ENCODE peak calls at places on chromosomes 11 and 22, in eight cellular contexts. One of them, this sample, is unnamed.

GRCh38 chr11:8832571-8833260 is 78.3 kb upstream of the AKIP1 start:
- DNase-seq in CD8-positive, alpha-beta T cell: no peak
- DNase-seq in MM.1S: peak
- DNase-seq in GM13977: peak
- DNase-seq in lower lobe of right lung: peak
- DNase-seq in fibroblast of mammary gland: peak
- DNase-seq in tibial nerve: no peak
- DNase-seq in AG04450: peak
- DNase-seq in this sample: peak

GRCh38 chr11:105609341-105609781 is 512 bp upstream of the GRIA4 start:
- DNase-seq in CD8-positive, alpha-beta T cell: no peak
- DNase-seq in MM.1S: peak
- DNase-seq in GM13977: peak
- DNase-seq in lower lobe of right lung: no peak
- DNase-seq in fibroblast of mammary gland: peak
- DNase-seq in tibial nerve: no peak
- DNase-seq in AG04450: no peak
- DNase-seq in this sample: no peak

GRCh38 chr11:124758355-124759267 is 3.5 kb downstream of the ESAM start:
- DNase-seq in CD8-positive, alpha-beta T cell: peak
- DNase-seq in MM.1S: peak
- DNase-seq in GM13977: peak
- DNase-seq in lower lobe of right lung: peak
- DNase-seq in fibroblast of mammary gland: peak
- DNase-seq in tibial nerve: no peak
- DNase-seq in AG04450: no peak
- DNase-seq in this sample: peak

GRCh38 chr22:29670615-29671014 is 49.2 kb upstream of the CABP7 start:
- DNase-seq in CD8-positive, alpha-beta T cell: no peak
- DNase-seq in MM.1S: no peak
- DNase-seq in GM13977: no peak
- DNase-seq in lower lobe of right lung: no peak
- DNase-seq in fibroblast of mammary gland: no peak
- DNase-seq in tibial nerve: no peak
- DNase-seq in AG04450: no peak
- DNase-seq in this sample: no peak

GRCh38 chr11:83819936-83820549 is 533.9 kb upstream of the CCDC90B start:
- DNase-seq in CD8-positive, alpha-beta T cell: no peak
- DNase-seq in MM.1S: peak
- DNase-seq in GM13977: peak
- DNase-seq in lower lobe of right lung: no peak
- DNase-seq in fibroblast of mammary gland: peak
- DNase-seq in tibial nerve: no peak
- DNase-seq in AG04450: peak
- DNase-seq in this sample: peak

GRCh38 chr11:89136606-89137005 is 41.1 kb upstream of the TYR start:
- DNase-seq in CD8-positive, alpha-beta T cell: no peak
- DNase-seq in MM.1S: no peak
- DNase-seq in GM13977: no peak
- DNase-seq in lower lobe of right lung: no peak
- DNase-seq in fibroblast of mammary gland: no peak
- DNase-seq in tibial nerve: no peak
- DNase-seq in AG04450: no peak
- DNase-seq in this sample: no peak

GRCh38 chr11:15615412-15616096 is 500.8 kb downstream of the INSC start:
- DNase-seq in CD8-positive, alpha-beta T cell: no peak
- DNase-seq in MM.1S: no peak
- DNase-seq in GM13977: no peak
- DNase-seq in lower lobe of right lung: no peak
- DNase-seq in fibroblast of mammary gland: no peak
- DNase-seq in tibial nerve: no peak
- DNase-seq in AG04450: no peak
- DNase-seq in this sample: no peak

GRCh38 chr11:73053964-73054363 is 88.2 kb downstream of the FCHSD2 start:
- DNase-seq in CD8-positive, alpha-beta T cell: no peak
- DNase-seq in MM.1S: no peak
- DNase-seq in GM13977: no peak
- DNase-seq in lower lobe of right lung: no peak
- DNase-seq in fibroblast of mammary gland: no peak
- DNase-seq in tibial nerve: no peak
- DNase-seq in AG04450: no peak
- DNase-seq in this sample: no peak

GRCh38 chr11:45158210-45158644 is 11.8 kb downstream of the PRDM11 start:
- DNase-seq in CD8-positive, alpha-beta T cell: no peak
- DNase-seq in MM.1S: no peak
- DNase-seq in GM13977: no peak
- DNase-seq in lower lobe of right lung: peak
- DNase-seq in fibroblast of mammary gland: no peak
- DNase-seq in tibial nerve: no peak
- DNase-seq in AG04450: no peak
- DNase-seq in this sample: no peak

GRCh38 chr11:130181295-130182272 is 22.0 kb downstream of the ST14 start:
- DNase-seq in CD8-positive, alpha-beta T cell: no peak
- DNase-seq in MM.1S: peak
- DNase-seq in GM13977: no peak
- DNase-seq in lower lobe of right lung: no peak
- DNase-seq in fibroblast of mammary gland: peak
- DNase-seq in tibial nerve: no peak
- DNase-seq in AG04450: peak
- DNase-seq in this sample: peak

GRCh38 chr11:94933225-94934130 is 39.9 kb downstream of the CWC15 start:
- DNase-seq in CD8-positive, alpha-beta T cell: no peak
- DNase-seq in MM.1S: no peak
- DNase-seq in GM13977: no peak
- DNase-seq in lower lobe of right lung: no peak
- DNase-seq in fibroblast of mammary gland: peak
- DNase-seq in tibial nerve: no peak
- DNase-seq in AG04450: peak
- DNase-seq in this sample: peak

GRCh38 chr11:76159983-76160661 is 46.2 kb downstream of the WNT11 start:
- DNase-seq in CD8-positive, alpha-beta T cell: no peak
- DNase-seq in MM.1S: no peak
- DNase-seq in GM13977: peak
- DNase-seq in lower lobe of right lung: peak
- DNase-seq in fibroblast of mammary gland: no peak
- DNase-seq in tibial nerve: no peak
- DNase-seq in AG04450: no peak
- DNase-seq in this sample: no peak

GRCh38 chr11:3129181-3129590 is 35.9 kb downstream of the OSBPL5 start:
- DNase-seq in CD8-positive, alpha-beta T cell: no peak
- DNase-seq in MM.1S: no peak
- DNase-seq in GM13977: no peak
- DNase-seq in lower lobe of right lung: peak
- DNase-seq in fibroblast of mammary gland: no peak
- DNase-seq in tibial nerve: no peak
- DNase-seq in AG04450: no peak
- DNase-seq in this sample: no peak

GRCh38 chr22:44080936-44081853 is 57.1 kb downstream of the PARVB start:
- DNase-seq in CD8-positive, alpha-beta T cell: peak
- DNase-seq in MM.1S: peak
- DNase-seq in GM13977: peak
- DNase-seq in lower lobe of right lung: peak
- DNase-seq in fibroblast of mammary gland: peak
- DNase-seq in tibial nerve: peak
- DNase-seq in AG04450: peak
- DNase-seq in this sample: peak

GRCh38 chr11:44519989-44520737 is 45.3 kb upstream of the CD82 start:
- DNase-seq in CD8-positive, alpha-beta T cell: no peak
- DNase-seq in MM.1S: no peak
- DNase-seq in GM13977: no peak
- DNase-seq in lower lobe of right lung: no peak
- DNase-seq in fibroblast of mammary gland: no peak
- DNase-seq in tibial nerve: peak
- DNase-seq in AG04450: no peak
- DNase-seq in this sample: no peak

GRCh38 chr22:27241430-27242110 is 560.0 kb downstream of the MN1 start:
- DNase-seq in CD8-positive, alpha-beta T cell: no peak
- DNase-seq in MM.1S: no peak
- DNase-seq in GM13977: no peak
- DNase-seq in lower lobe of right lung: no peak
- DNase-seq in fibroblast of mammary gland: no peak
- DNase-seq in tibial nerve: no peak
- DNase-seq in AG04450: no peak
- DNase-seq in this sample: no peak

GRCh38 chr22:36900225-36900624 is 13.2 kb upstream of the CSF2RB start:
- DNase-seq in CD8-positive, alpha-beta T cell: no peak
- DNase-seq in MM.1S: no peak
- DNase-seq in GM13977: no peak
- DNase-seq in lower lobe of right lung: no peak
- DNase-seq in fibroblast of mammary gland: no peak
- DNase-seq in tibial nerve: no peak
- DNase-seq in AG04450: no peak
- DNase-seq in this sample: no peak

GRCh38 chr11:71201936-71202597 is 50.3 kb downstream of the SHANK2 start:
- DNase-seq in CD8-positive, alpha-beta T cell: no peak
- DNase-seq in MM.1S: no peak
- DNase-seq in GM13977: no peak
- DNase-seq in lower lobe of right lung: peak
- DNase-seq in fibroblast of mammary gland: no peak
- DNase-seq in tibial nerve: no peak
- DNase-seq in AG04450: no peak
- DNase-seq in this sample: no peak

GRCh38 chr22:45358127-45358526 is 48.4 kb downstream of the FAM118A start:
- DNase-seq in CD8-positive, alpha-beta T cell: no peak
- DNase-seq in MM.1S: no peak
- DNase-seq in GM13977: no peak
- DNase-seq in lower lobe of right lung: no peak
- DNase-seq in fibroblast of mammary gland: peak
- DNase-seq in tibial nerve: no peak
- DNase-seq in AG04450: no peak
- DNase-seq in this sample: no peak

GRCh38 chr11:2780850-2781412 is 81.1 kb upstream of the KCNQ1OT1 start:
- DNase-seq in CD8-positive, alpha-beta T cell: peak
- DNase-seq in MM.1S: no peak
- DNase-seq in GM13977: no peak
- DNase-seq in lower lobe of right lung: no peak
- DNase-seq in fibroblast of mammary gland: no peak
- DNase-seq in tibial nerve: peak
- DNase-seq in AG04450: no peak
- DNase-seq in this sample: no peak

DNA sequence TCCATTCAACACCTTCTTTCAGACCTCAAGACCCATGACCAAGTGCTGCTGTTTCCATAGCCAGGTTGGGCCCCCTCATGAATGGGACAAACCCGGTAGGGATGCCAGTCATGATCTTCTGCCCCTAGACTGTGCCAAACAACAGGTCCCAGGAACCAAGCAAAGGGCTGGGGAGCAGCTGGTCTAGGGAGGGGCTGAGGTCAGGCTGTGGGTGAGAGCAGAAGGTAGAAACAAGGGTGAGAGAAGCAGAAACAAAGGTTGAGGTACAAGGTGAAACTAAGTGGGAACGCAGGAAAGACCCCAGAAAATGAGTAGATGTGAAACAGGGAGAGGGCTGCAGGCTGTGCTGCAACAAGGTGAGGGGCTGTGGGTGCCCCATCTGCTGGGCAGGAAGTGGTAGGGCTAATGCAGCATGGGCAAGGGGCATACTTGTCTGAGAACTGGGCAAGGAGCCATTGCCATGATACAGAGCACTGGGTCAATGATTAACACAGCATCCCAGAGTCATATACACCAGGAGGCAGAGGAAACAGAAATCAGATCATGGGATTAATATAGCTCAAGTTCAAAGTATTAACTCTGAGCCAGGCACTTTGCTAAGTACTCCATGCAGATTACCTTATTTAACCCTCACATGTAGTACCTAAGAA is 45.9 kb downstream of the SLC1A2 start:
- DNase-seq in CD8-positive, alpha-beta T cell: no peak
- DNase-seq in MM.1S: no peak
- DNase-seq in GM13977: no peak
- DNase-seq in lower lobe of right lung: no peak
- DNase-seq in fibroblast of mammary gland: no peak
- DNase-seq in tibial nerve: no peak
- DNase-seq in AG04450: no peak
- DNase-seq in this sample: no peak
- TF ChIP-seq CTCF in CD8-positive, alpha-beta T cell: no peak
- TF ChIP-seq CTCF in MM.1S: no peak
- TF ChIP-seq CTCF in GM13977: peak
- TF ChIP-seq CTCF in lower lobe of right lung: no peak
- TF ChIP-seq CTCF in fibroblast of mammary gland: no peak
- TF ChIP-seq CTCF in tibial nerve: no peak
- TF ChIP-seq CTCF in AG04450: no peak
- TF ChIP-seq CTCF in this sample: no peak

GRCh38 chr11:103222801-103223200 is 113.6 kb downstream of the DYNC2H1 start:
- DNase-seq in CD8-positive, alpha-beta T cell: no peak
- DNase-seq in MM.1S: no peak
- DNase-seq in GM13977: no peak
- DNase-seq in lower lobe of right lung: no peak
- DNase-seq in fibroblast of mammary gland: peak
- DNase-seq in tibial nerve: no peak
- DNase-seq in AG04450: no peak
- DNase-seq in this sample: no peak
- TF ChIP-seq CTCF in CD8-positive, alpha-beta T cell: no peak
- TF ChIP-seq CTCF in MM.1S: no peak
- TF ChIP-seq CTCF in GM13977: no peak
- TF ChIP-seq CTCF in lower lobe of right lung: no peak
- TF ChIP-seq CTCF in fibroblast of mammary gland: no peak
- TF ChIP-seq CTCF in tibial nerve: no peak
- TF ChIP-seq CTCF in AG04450: no peak
- TF ChIP-seq CTCF in this sample: no peak

DNA sequence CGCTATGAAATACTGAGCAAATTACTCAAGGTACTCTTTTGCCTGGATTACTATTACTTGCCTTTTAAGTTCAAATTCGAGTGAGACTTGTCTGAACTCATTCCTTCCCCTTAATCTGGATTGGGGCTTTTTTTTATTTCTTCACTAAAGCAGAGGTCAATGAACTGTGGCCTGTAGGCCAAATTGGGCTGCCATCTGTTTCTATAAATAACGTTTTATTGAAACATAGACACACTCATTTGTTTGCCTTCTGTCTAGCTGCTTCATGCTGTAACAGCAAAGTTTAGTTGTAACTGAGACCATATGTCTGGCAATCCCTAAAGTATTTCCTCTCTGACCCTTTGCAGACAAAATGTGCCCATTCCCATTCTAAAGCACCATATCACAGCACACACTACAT is 207.9 kb upstream of the ISX start:
- DNase-seq in CD8-positive, alpha-beta T cell: no peak
- DNase-seq in MM.1S: no peak
- DNase-seq in GM13977: no peak
- DNase-seq in lower lobe of right lung: no peak
- DNase-seq in fibroblast of mammary gland: no peak
- DNase-seq in tibial nerve: no peak
- DNase-seq in AG04450: no peak
- DNase-seq in this sample: no peak
- TF ChIP-seq CTCF in CD8-positive, alpha-beta T cell: no peak
- TF ChIP-seq CTCF in MM.1S: no peak
- TF ChIP-seq CTCF in GM13977: no peak
- TF ChIP-seq CTCF in lower lobe of right lung: no peak
- TF ChIP-seq CTCF in fibroblast of mammary gland: no peak
- TF ChIP-seq CTCF in tibial nerve: no peak
- TF ChIP-seq CTCF in AG04450: no peak
- TF ChIP-seq CTCF in this sample: no peak

DNA sequence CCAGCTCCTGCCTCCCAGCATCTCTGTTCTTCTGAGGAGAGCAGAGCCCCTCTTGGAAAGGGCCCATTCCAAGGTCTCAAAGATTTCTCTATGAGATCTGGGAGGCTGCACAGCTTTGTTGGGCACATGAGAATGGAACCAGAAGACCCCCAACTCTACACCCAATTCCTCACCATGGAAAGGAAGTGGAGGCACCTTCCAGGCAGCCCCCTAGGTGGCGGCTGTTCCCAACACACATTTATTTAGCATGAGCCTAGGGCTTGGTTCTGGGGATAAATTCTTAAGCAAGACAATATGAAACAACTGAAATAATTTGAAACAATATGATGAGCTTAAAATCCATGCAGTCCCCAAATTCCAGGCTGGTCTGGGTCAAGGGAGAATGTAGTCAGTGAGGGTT is 100.4 kb downstream of the TIMP3 start:
- DNase-seq in CD8-positive, alpha-beta T cell: no peak
- DNase-seq in MM.1S: no peak
- DNase-seq in GM13977: no peak
- DNase-seq in lower lobe of right lung: no peak
- DNase-seq in fibroblast of mammary gland: no peak
- DNase-seq in tibial nerve: no peak
- DNase-seq in AG04450: no peak
- DNase-seq in this sample: no peak
- TF ChIP-seq CTCF in CD8-positive, alpha-beta T cell: no peak
- TF ChIP-seq CTCF in MM.1S: no peak
- TF ChIP-seq CTCF in GM13977: no peak
- TF ChIP-seq CTCF in lower lobe of right lung: no peak
- TF ChIP-seq CTCF in fibroblast of mammary gland: no peak
- TF ChIP-seq CTCF in tibial nerve: no peak
- TF ChIP-seq CTCF in AG04450: no peak
- TF ChIP-seq CTCF in this sample: no peak

This sample was measured in AG09319.